ENCODE peak calls at places on chromosomes 2 and 18, in five cellular contexts. U is mucosa of descending colon; H is ovary; F is CD4-positive, alpha-beta memory T cell; B is RWPE2. X is an unnamed sample.

GRCh38 chr2:240297553-240298315 is 137.7 kb upstream of the GPC1 start:
- DNase-seq in H (no peak), F (no peak), B (no peak), U (no peak), X (peak; percentile 56)

GRCh38 chr2:197908191-197908590 is 103.8 kb downstream of the PLCL1 start:
- DNase-seq in F (no peak), H (no peak), U (no peak), B (no peak), X (no peak)

GRCh38 chr2:13480057-13480456 is 763.3 kb downstream of the TRIB2 start:
- DNase-seq in B (no peak), F (no peak), U (no peak), H (no peak), X (no peak)

GRCh38 chr2:175462246-175462645 is 280.7 kb upstream of the ATP5MC3 start:
- DNase-seq in U (no peak), F (no peak), B (no peak), H (no peak), X (no peak)

GRCh38 chr2:235654115-235654514 is 160.3 kb downstream of the AGAP1 start:
- DNase-seq in H (no peak), B (no peak), U (no peak), F (no peak), X (no peak)

GRCh38 chr2:240060977-240061591 is 7.8 kb upstream of the OR6B3 start:
- DNase-seq in U (no peak), B (no peak), F (peak; percentile 45), H (no peak), X (no peak)

GRCh38 chr2:122389694-122390093 is 634.2 kb downstream of the TSN start:
- DNase-seq in B (no peak), H (no peak), F (no peak), U (no peak), X (no peak)

GRCh38 chr18:53698907-53699306 is 525.6 kb downstream of the MBD2 start:
- DNase-seq in F (no peak), H (no peak), B (no peak), U (no peak), X (no peak)

GRCh38 chr18:27728659-27729058 is 448.3 kb downstream of the CDH2 start:
- DNase-seq in H (no peak), U (no peak), B (no peak), F (no peak), X (no peak)

GRCh38 chr2:150716186-150716585 is 228.7 kb upstream of the RND3 start:
- DNase-seq in F (no peak), U (no peak), H (no peak), B (no peak), X (no peak)

GRCh38 chr2:159072795-159073194 is 104.4 kb downstream of the TANC1 start:
- DNase-seq in B (no peak), U (no peak), F (no peak), H (no peak), X (no peak)

GRCh38 chr2:37843554-37843953 is 81.5 kb upstream of the RMDN2 start:
- DNase-seq in F (no peak), H (no peak), U (no peak), B (no peak), X (no peak)

GRCh38 chr18:69230204-69230603 is 170.5 kb upstream of the DOK6 start:
- DNase-seq in B (no peak), U (no peak), H (no peak), F (no peak), X (no peak)

GRCh38 chr2:86417961-86418360 is 23.2 kb upstream of the KDM3A start:
- DNase-seq in H (no peak), U (no peak), B (no peak), F (no peak), X (no peak)

GRCh38 chr2:18244840-18245239 is 315.6 kb downstream of the RDH14 start:
- DNase-seq in H (no peak), U (no peak), B (no peak), F (no peak), X (no peak)

GRCh38 chr2:161710131-161710915 is 86.1 kb downstream of the SLC4A10 start:
- DNase-seq in F (no peak), H (no peak), U (no peak), B (no peak), X (no peak)

GRCh38 chr18:20971886-20972267 is 139.7 kb downstream of the ROCK1 start:
- DNase-seq in H (no peak), F (no peak), B (no peak), U (no peak), X (no peak)

GRCh38 chr2:231396058-231396821 is 730 bp downstream of the B3GNT7 start:
- DNase-seq in B (no peak), U (peak; percentile 59), F (no peak), H (peak; percentile 56), X (no peak)

GRCh38 chr2:172350844-172351480 is 76.4 kb upstream of the ITGA6 start:
- DNase-seq in H (no peak), B (no peak), U (no peak), F (no peak), X (no peak)

GRCh38 chr2:16285813-16286510 is 345.6 kb downstream of the MYCN start:
- DNase-seq in H (no peak), B (no peak), F (no peak), U (no peak), X (no peak)

GRCh38 chr18:22639026-22639463 is 221.3 kb upstream of the CTAGE1 start:
- DNase-seq in H (no peak), U (no peak), F (no peak), B (no peak), X (no peak)

GRCh38 chr2:231463698-231464575 is at the start of gene NCL:
- DNase-seq in U (peak; percentile 91), H (peak; percentile 89), F (peak; percentile 92), B (peak; percentile 96), X (no peak)

GRCh38 chr2:124647245-124647644 is 622.2 kb downstream of the CNTNAP5 start:
- DNase-seq in H (no peak), U (no peak), F (no peak), B (no peak), X (no peak)

GRCh38 chr2:28047698-28048097 is 157.2 kb downstream of the BABAM2 start:
- DNase-seq in F (no peak), U (no peak), B (no peak), H (no peak), X (no peak)

GRCh38 chr2:165874445-165875039 is 79.0 kb downstream of the TTC21B start:
- DNase-seq in H (no peak), B (no peak), U (no peak), F (peak; percentile 56), X (no peak)

GRCh38 chr2:69863310-69863709 is 30.4 kb upstream of the SNRNP27 start:
- DNase-seq in B (no peak), F (no peak), U (no peak), H (no peak), X (no peak)

GRCh38 chr2:210475726-210476125 is 833 bp downstream of the LANCL1 start:
- DNase-seq in F (peak; percentile 5), H (no peak), B (no peak), U (no peak), X (no peak)

GRCh38 chr18:35127201-35127600 is 86.0 kb downstream of the MAPRE2 start:
- DNase-seq in F (no peak), B (no peak), H (no peak), U (no peak), X (no peak)

GRCh38 chr2:25566094-25566493 is 107.3 kb downstream of the DTNB start:
- DNase-seq in F (no peak), U (no peak), H (no peak), B (no peak), X (no peak)

GRCh38 chr18:75828379-75828778 is 400.9 kb upstream of the SMIM21 start:
- DNase-seq in F (no peak), U (no peak), H (no peak), B (no peak), X (no peak)

DNA sequence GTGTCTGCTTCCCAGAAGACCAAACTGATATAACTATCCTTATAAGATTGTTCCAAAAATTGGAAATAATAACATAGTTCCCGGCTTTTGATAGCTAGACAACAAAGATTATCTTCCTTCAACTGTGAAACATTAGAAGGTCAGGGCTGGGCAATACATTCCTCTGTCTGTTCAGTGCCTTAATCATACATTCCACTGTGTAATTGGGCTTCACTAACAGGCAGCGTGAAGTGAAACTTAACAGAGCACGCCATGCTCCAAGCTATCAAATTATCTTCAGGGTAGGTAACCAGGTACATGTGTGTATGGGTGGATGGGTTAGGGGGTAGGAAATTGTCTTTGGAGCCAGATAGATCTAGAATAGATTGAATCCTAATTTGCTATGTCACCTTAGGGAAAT is 23.5 kb upstream of the ARL5A start:
- DNase-seq in U (no peak), F (no peak), H (no peak), B (no peak), X (no peak)
- H3K4me1 ChIP-seq in U (no peaks in the 10 kb centered on the region), F (no peaks in the 10 kb centered on the region), H (no peaks in the 10 kb centered on the region), B (no peaks in the 10 kb centered on the region), X (no peaks in the 10 kb centered on the region)

GRCh38 chr2:8494151-8494550 is 187.7 kb upstream of the ID2 start:
- DNase-seq in H (no peak), F (no peak), B (no peak), U (peak; percentile 52), X (no peak)

GRCh38 chr2:8494589-8494988 is 187.3 kb upstream of the ID2 start:
- DNase-seq in U (peak; percentile 76), B (no peak), F (no peak), H (peak; percentile 50), X (no peak)

GRCh38 chr2:8496617-8497016 is 185.2 kb upstream of the ID2 start:
- DNase-seq in F (no peak), H (no peak), U (peak; percentile 58), B (no peak), X (no peak)

GRCh38 chr2:8495189-8495855 is 186.5 kb upstream of the ID2 start:
- DNase-seq in H (no peak), U (no peak), B (no peak), F (no peak), X (no peak)

DNA sequence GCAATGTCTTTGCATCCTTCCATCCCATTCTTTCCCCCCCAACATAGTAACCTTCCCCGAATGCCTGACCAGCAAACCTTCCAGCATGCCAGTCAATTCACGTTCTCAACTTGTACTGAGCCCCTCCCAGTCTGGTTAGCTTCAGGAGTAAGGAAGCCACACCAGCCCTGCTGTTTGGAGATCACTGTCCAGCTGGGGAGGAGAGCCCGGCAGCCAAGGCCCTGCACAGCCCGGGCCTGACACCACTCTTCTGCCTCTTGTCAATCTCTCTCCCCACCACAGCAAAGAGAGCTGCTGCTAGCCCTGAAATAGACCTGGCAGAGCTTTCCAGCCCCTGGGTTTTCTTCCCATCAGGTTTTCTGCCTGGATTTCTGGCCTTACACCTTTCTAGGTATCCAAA is 185.8 kb upstream of the ID2 start:
- DNase-seq in B (no peak), F (no peak), H (no peak), U (no peak), X (no peak)
- H3K4me1 ChIP-seq in B (no peaks in the 10 kb centered on the region), F (no peaks in the 10 kb centered on the region), H (peaks cover 10% of the 10 kb centered on the region), U (peaks cover 63% of the 10 kb centered on the region), X (peaks cover 43% of the 10 kb centered on the region)

DNA sequence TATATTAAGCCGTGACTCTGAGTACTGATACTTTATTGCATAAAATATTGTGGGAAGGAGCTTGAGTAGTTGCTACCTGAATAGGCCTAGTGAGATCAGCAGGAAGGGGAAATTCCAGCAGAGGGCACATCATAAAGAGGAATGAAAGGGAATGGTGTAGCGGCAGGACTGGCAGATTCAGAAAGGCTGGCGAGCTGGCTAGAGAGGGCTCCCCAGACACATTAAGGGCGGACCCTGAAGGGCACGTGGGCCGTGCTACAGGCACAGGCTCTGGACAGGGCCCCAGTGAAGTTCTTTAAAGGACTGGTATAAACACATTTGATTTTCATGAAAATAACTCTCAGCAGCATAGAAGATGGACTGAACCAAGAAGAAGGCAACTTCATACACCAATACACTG is 43.0 kb downstream of the PTPN2 start:
- DNase-seq in H (no peak), U (no peak), B (no peak), F (no peak), X (no peak)
- H3K4me1 ChIP-seq in H (peaks cover 1% of the 10 kb centered on the region), U (peaks cover 16% of the 10 kb centered on the region), B (peaks cover 40% of the 10 kb centered on the region), F (peaks cover 79% of the 10 kb centered on the region), X (no peaks in the 10 kb centered on the region)

GRCh38 chr2:74849228-74849892 is 15.4 kb downstream of the HK2 start:
- DNase-seq in F (peak; percentile 73), H (no peak), B (no peak), U (peak; percentile 80), X (no peak)
- H3K4me1 ChIP-seq in F (peaks cover 69% of the 10 kb centered on the region), H (peaks cover 37% of the 10 kb centered on the region), B (peaks cover 76% of the 10 kb centered on the region), U (peaks cover 65% of the 10 kb centered on the region), X (no peaks in the 10 kb centered on the region)